ENCODE peak calls at places on chromosome 17, in eight cellular contexts. C is breast epithelium, T is transverse colon, O is spleen, B is sigmoid colon, G is GM12878, X is GM23338, J is suprapubic skin. F is an unnamed sample. For H3K4me1, the result is how much of the 10 kb centered on the place peaks cover.

GRCh38 chr17:70473049-70473448 is 303.7 kb downstream of the KCNJ2 start:
- DNase-seq in G (no peak), C (no peak), X (no peak), J (no peak), O (peak), B (no peak), T (no peak), F (no peak)

GRCh38 chr17:82671071-82671470 is 22.8 kb upstream of the WDR45B start:
- DNase-seq in X (no peak), J (no peak), O (no peak), T (no peak), C (no peak), G (no peak), B (no peak), F (no peak)

GRCh38 chr17:17742133-17742621 is 60.9 kb downstream of the RAI1 start:
- DNase-seq in G (no peak), T (no peak), X (no peak), B (no peak), J (no peak), O (no peak), C (no peak), F (peak)

GRCh38 chr17:16212793-16213192 is 2.5 kb downstream of the NCOR1 start:
- DNase-seq in X (no peak), G (no peak), J (no peak), T (no peak), C (no peak), O (no peak), B (no peak), F (no peak)

GRCh38 chr17:2282297-2282873 is 21.2 kb downstream of the SMG6 start:
- DNase-seq in G (no peak), T (no peak), C (no peak), B (no peak), X (peak), J (no peak), O (no peak), F (peak)

GRCh38 chr17:64183815-64184397 is 54.0 kb upstream of the ERN1 start:
- DNase-seq in X (no peak), G (no peak), C (no peak), O (no peak), J (no peak), B (no peak), T (no peak), F (peak)

GRCh38 chr17:77140878-77141767 is at the start of gene SEC14L1:
- DNase-seq in X (peak), O (peak), G (no peak), J (peak), C (peak), T (peak), B (peak), F (no peak)

GRCh38 chr17:17376362-17376761 is 73.2 kb downstream of the NT5M start:
- DNase-seq in C (no peak), T (no peak), G (no peak), J (no peak), O (peak), X (no peak), B (no peak), F (no peak)

GRCh38 chr17:36602924-36603384 is 1.6 kb downstream of the MRM1 start:
- DNase-seq in T (peak), G (peak), O (peak), X (peak), B (peak), C (no peak), J (peak), F (peak)

GRCh38 chr17:41917957-41918391 is 777 bp downstream of the ACLY start:
- DNase-seq in J (peak), G (no peak), O (peak), T (peak), B (peak), X (peak), C (peak), F (peak)

GRCh38 chr17:31677681-31678080 is 181.4 kb downstream of the COPRS start:
- DNase-seq in G (no peak), B (no peak), X (no peak), J (no peak), C (no peak), T (no peak), O (no peak), F (no peak)

GRCh38 chr17:30520436-30520835 is 43.2 kb downstream of the GOSR1 start:
- DNase-seq in O (no peak), B (no peak), T (no peak), J (no peak), X (no peak), C (no peak), G (no peak), F (no peak)

GRCh38 chr17:80970762-80971703 is 20.6 kb upstream of the CHMP6 start:
- DNase-seq in T (no peak), X (no peak), G (no peak), C (no peak), J (peak), B (no peak), O (peak), F (no peak)
- H3K4me1 ChIP-seq in T (under half), X (under half), G (under half), C (under half), J (under half), B (under half), O (under half), F (under half)

GRCh38 chr17:75828741-75829140 is 15.5 kb downstream of the UNC13D start:
- DNase-seq in O (no peak), C (no peak), J (no peak), X (no peak), G (no peak), T (no peak), B (no peak), F (no peak)

GRCh38 chr17:75826561-75827290 is 17.5 kb downstream of the UNC13D start:
- DNase-seq in G (no peak), C (no peak), B (no peak), X (no peak), O (peak), T (no peak), J (no peak), F (no peak)

GRCh38 chr17:75828051-75828400 is 16.2 kb downstream of the UNC13D start:
- DNase-seq in G (no peak), X (peak), T (no peak), C (no peak), O (no peak), J (no peak), B (no peak), F (no peak)

GRCh38 chr17:75825748-75826370 is 18.3 kb downstream of the UNC13D start:
- DNase-seq in B (no peak), X (no peak), O (no peak), T (no peak), J (no peak), G (no peak), C (no peak), F (no peak)

DNA sequence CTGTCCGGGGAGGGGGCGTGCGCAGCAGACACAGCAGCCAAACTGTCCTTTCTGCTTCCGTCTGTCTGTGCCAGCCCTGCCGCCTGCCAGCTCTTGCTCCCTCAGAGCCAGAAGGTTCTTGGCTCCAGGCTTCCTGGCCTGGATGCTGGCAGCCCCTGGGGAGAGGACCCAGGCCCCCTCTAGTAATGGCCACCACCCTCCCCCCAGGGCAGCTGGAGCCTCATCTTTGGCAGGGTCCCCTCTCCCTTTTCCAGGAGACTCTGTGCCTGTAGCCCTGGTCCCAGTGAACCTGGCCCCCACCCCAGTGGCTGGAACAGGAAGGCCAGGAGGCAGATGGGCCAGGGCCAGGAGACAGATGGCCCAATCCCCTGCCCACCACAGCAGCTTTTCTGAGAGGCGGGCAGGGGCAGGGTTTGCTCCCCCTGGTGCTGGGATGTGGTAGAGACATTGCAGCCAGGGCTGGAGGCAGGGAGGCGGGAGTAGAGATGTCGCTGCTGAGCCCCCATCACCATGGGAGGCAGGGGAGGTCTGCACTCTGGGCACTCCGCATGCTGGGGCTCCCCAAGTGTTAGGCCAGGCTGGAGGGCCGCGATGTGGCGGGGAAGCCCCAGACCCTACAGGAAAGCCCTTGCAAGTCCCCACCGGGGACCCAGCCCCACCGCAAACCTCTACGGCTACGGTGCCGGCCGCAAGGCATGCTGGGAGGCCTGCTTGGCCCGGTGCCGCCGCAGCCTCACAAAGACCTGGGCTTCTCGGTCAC is 16.7 kb downstream of the UNC13D start:
- DNase-seq in C (peak), G (no peak), T (peak), O (peak), X (peak), J (peak), B (peak), F (peak)
- H3K4me3 ChIP-seq in C (peak), G (no peak), T (no peak), O (peak), X (peak), J (peak), B (peak), F (peak)

DNA sequence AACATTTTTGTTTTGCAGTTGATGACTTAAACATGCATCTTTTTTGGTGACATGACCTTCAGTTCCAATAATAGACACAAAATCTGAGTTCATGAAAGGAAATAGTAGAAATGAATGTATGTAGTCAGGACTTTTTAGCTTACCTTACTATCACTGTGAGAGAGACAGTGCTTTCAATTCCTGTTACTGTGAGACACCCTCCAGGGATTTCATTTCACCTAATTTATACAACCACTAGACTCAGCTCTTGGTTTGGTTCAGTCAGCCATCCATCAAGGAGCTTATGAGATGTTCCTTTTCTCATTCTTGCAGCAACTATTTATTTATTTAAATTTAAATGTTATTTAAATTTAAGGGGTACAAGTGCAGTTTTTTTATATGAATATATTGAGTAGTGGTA is 77.9 kb downstream of the MAP2K4 start:
- DNase-seq in O (no peak), X (no peak), T (no peak), G (peak), J (no peak), B (no peak), C (no peak), F (no peak)
- TF ChIP-seq POLR2AphosphoS5 in O (no peak), X (no peak), T (no peak), G (no peak), J (no peak), B (no peak), C (no peak), F (no peak)

DNA sequence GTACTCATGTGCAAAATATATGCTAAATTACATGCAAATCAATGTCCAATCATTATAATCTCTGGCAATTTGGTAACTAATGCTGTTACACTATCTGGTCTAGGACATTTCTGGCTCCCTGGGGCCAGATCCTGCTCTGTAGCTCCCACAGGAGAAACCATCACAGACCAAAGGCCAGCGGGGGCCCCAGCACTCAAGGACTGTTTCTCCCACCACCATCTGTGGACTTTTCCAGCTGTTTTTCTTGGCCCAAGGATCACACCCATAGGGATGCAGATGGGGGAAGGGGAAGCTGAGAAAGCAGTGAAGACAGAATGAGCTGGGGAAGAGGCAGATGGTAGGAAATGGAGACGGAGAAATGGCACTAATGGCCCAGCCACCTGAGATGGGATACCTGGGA is at the start of gene HIGD1B:
- DNase-seq in X (no peak), T (no peak), C (no peak), G (no peak), J (no peak), O (no peak), B (no peak), F (no peak)
- H3K4me1 ChIP-seq in X (under half), T (under half), C (under half), G (under half), J (under half), O (under half), B (under half), F (under half)

F was measured in endothelial cell of umbilical vein.